ENCODE peak calls at places on chromosomes 4 and X, in six cellular contexts. X is IMR-90, K is mesenchymal stem cell, T is neuronal stem cell, I is H1, F is mesendoderm. C is an unnamed sample.

GRCh38 chr4:47839259-47839658 is 1.4 kb upstream of the CORIN start:
- DNase-seq in X (peak), T (no peak), I (no peak), K (peak), F (peak), C (no peak)

GRCh38 chr4:86934772-86935498 is at the start of gene AFF1:
- DNase-seq in I (peak), K (peak), T (peak), X (peak), F (peak), C (peak)

GRCh38 chr4:126419266-126419665 is 1104.5 kb downstream of the FAT4 start:
- DNase-seq in X (no peak), K (no peak), F (no peak), I (no peak), T (no peak), C (no peak)

GRCh38 chr4:87241341-87241740 is 20.9 kb upstream of the KLHL8 start:
- DNase-seq in I (no peak), X (no peak), T (no peak), F (peak), K (no peak), C (no peak)

GRCh38 chr4:101123231-101123630 is 224.1 kb downstream of the PPP3CA start:
- DNase-seq in T (no peak), I (no peak), F (no peak), K (no peak), X (no peak), C (no peak)

GRCh38 chrX:40298569-40298968 is 200.8 kb upstream of the BCOR start:
- DNase-seq in I (no peak), X (no peak), K (peak), T (no peak), F (peak), C (peak)

GRCh38 chr4:176187610-176188009 is 7.8 kb downstream of the SPATA4 start:
- DNase-seq in T (no peak), F (no peak), K (peak), X (peak), I (no peak), C (no peak)

GRCh38 chr4:137420901-137421384 is 111.4 kb downstream of the PCDH18 start:
- DNase-seq in K (no peak), F (no peak), X (no peak), I (no peak), T (no peak), C (peak)

GRCh38 chrX:21738145-21738949 is 19.6 kb downstream of the SMPX start:
- DNase-seq in T (peak), X (no peak), K (no peak), I (peak), F (peak), C (peak)

GRCh38 chr4:89249313-89249712 is 58.3 kb downstream of the GPRIN3 start:
- DNase-seq in I (no peak), F (no peak), T (no peak), X (no peak), K (no peak), C (no peak)

GRCh38 chr4:17939061-17939460 is 82.5 kb downstream of the LCORL start:
- DNase-seq in F (no peak), I (no peak), K (no peak), X (no peak), T (no peak), C (no peak)

GRCh38 chr4:80615099-80615498 is 279.6 kb downstream of the CFAP299 start:
- DNase-seq in F (no peak), T (no peak), I (no peak), X (no peak), K (no peak), C (no peak)

GRCh38 chr4:146478009-146478408 is 43.7 kb downstream of the SLC10A7 start:
- DNase-seq in F (no peak), T (no peak), I (no peak), K (no peak), X (no peak), C (no peak)

GRCh38 chrX:115413246-115413878 is 123.8 kb downstream of the LUZP4 start:
- DNase-seq in X (peak), F (no peak), I (no peak), K (peak), T (no peak), C (no peak)

GRCh38 chr4:75995727-75996126 is 5.0 kb upstream of the SDAD1 start:
- DNase-seq in F (peak), X (peak), K (peak), I (no peak), T (peak), C (no peak)

GRCh38 chr4:154314248-154314647 is 177.4 kb downstream of the DCHS2 start:
- DNase-seq in X (no peak), F (peak), T (no peak), K (peak), I (no peak), C (no peak)

GRCh38 chr4:183988874-183989273 is 83.8 kb downstream of the STOX2 start:
- DNase-seq in X (no peak), K (no peak), I (no peak), F (no peak), T (no peak), C (no peak)

GRCh38 chr4:81891005-81891795 is 419.5 kb upstream of the RASGEF1B start:
- DNase-seq in I (no peak), K (no peak), T (peak), X (no peak), F (no peak), C (no peak)

GRCh38 chrX:139759637-139760036 is 51.7 kb upstream of the MCF2 start:
- DNase-seq in F (peak), X (peak), T (peak), I (no peak), K (peak), C (no peak)

GRCh38 chr4:106245176-106245575 is 70.8 kb downstream of the TBCK start:
- DNase-seq in K (no peak), I (no peak), T (no peak), X (peak), F (peak), C (no peak)

GRCh38 chr4:3630136-3630933 is 98.1 kb upstream of the LRPAP1 start:
- DNase-seq in F (peak), X (no peak), I (no peak), T (no peak), K (no peak), C (no peak)

GRCh38 chr4:151753056-151753455 is 7.8 kb downstream of the GATB start:
- DNase-seq in K (no peak), X (peak), I (no peak), T (no peak), F (peak), C (no peak)

GRCh38 chrX:123822965-123823364 is 36.9 kb upstream of the XIAP start:
- DNase-seq in K (no peak), F (no peak), I (no peak), X (no peak), T (no peak), C (no peak)
- H2BK15ac ChIP-seq in K (no peak), F (no peak), I (no peak), X (no peak), T (no peak), C (no peak)

DNA sequence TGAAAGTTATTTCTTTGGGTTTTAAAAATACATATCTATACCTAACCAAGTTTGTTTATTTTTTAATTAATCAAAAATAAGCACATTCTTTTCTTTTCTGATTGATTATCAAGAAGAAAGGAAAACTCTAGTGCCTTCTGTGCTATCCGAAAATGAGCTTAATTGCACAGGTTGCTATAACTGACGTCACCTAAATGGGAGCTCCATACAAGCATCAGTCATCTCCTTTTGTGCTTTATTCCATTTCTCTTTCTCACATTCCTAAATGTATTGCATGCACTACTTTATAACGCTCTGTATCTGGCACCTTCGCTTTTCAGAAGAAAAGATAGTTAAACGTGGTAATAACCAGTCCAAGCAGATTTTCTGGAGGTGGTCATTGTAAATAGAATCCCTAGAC is 675.0 kb downstream of the STPG2 start:
- DNase-seq in K (no peak), X (no peak), T (no peak), F (no peak), I (no peak), C (no peak)
- H2BK15ac ChIP-seq in K (no peak), X (no peak), T (no peak), F (no peak), I (no peak), C (no peak)

GRCh38 chr4:6093671-6094070 is 75.4 kb upstream of the C4orf50 start:
- DNase-seq in I (no peak), F (no peak), T (no peak), X (no peak), K (no peak), C (no peak)

GRCh38 chr4:6097581-6097980 is 79.3 kb upstream of the C4orf50 start:
- DNase-seq in K (no peak), I (no peak), T (no peak), X (no peak), F (no peak), C (no peak)

GRCh38 chr4:6095897-6096296 is 77.7 kb upstream of the C4orf50 start:
- DNase-seq in F (no peak), X (no peak), T (no peak), K (no peak), I (no peak), C (no peak)

GRCh38 chr4:6092971-6093370 is 74.7 kb upstream of the C4orf50 start:
- DNase-seq in F (no peak), I (no peak), T (no peak), K (no peak), X (no peak), C (no peak)

DNA sequence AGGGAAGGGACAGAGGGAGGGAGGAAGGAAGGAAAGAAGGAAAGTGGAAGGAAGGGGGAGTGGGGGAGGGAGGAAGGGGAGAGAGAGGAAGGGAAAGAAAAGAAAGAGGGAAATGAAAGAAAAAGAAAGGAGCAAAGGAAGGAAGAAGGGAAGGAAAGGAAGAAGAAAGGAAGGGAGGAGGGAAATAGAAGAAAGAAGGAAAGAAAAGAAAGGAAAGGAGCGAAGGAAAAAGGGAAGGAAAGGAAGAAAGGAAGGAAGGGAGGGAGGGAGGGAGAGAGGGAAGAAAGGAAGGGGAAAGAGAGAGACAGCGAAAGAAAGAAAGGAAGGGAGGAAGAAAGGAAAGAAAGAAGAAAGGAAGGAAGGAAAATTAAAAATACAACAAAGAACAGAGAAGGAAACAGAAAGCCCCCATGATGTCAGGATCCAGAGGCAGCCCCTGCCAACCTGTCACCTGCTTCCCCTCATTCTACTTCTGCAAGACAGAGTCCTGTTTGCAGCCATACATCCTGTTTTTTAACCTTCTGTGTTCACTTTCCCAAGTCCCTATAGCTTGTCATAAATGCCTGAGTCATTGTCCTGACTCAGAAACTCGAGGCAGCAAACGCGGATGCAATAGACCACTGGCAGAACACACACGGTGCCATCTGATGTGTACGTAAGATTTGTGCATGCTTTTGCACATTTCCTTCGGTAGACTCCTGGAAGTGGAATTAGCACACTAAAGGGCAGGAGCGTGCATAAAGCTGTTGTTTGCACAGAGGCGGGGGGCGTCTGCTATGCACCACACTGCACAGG is 77.0 kb upstream of the C4orf50 start:
- DNase-seq in K (no peak), X (peak), I (no peak), T (no peak), F (no peak), C (no peak)
- H2BK15ac ChIP-seq in K (no peak), X (no peak), I (no peak), T (no peak), F (no peak), C (no peak)

GRCh38 chrX:108309144-108309543 is 129.1 kb downstream of the COL4A6 start:
- DNase-seq in X (peak), K (peak), I (no peak), T (no peak), F (peak), C (no peak)
- H2BK15ac ChIP-seq in X (no peak), K (no peak), I (no peak), T (no peak), F (no peak), C (no peak)

GRCh38 chr4:150387983-150388382 is 194.0 kb upstream of the MAB21L2 start:
- DNase-seq in K (no peak), I (no peak), F (no peak), T (no peak), X (no peak), C (no peak)

GRCh38 chr4:150381671-150382427 is 200.1 kb upstream of the MAB21L2 start:
- DNase-seq in X (peak), T (no peak), F (peak), K (no peak), I (no peak), C (no peak)

GRCh38 chr4:150381026-150381425 is 200.9 kb upstream of the MAB21L2 start:
- DNase-seq in K (no peak), X (no peak), F (no peak), T (no peak), I (no peak), C (no peak)

GRCh38 chr4:150385606-150386005 is 196.3 kb upstream of the MAB21L2 start:
- DNase-seq in X (peak), T (no peak), K (peak), I (no peak), F (peak), C (no peak)

GRCh38 chr4:150384249-150384648 is 197.7 kb upstream of the MAB21L2 start:
- DNase-seq in F (no peak), X (no peak), K (no peak), I (no peak), T (no peak), C (no peak)
- H2BK15ac ChIP-seq in F (no peak), X (no peak), K (no peak), I (no peak), T (no peak), C (no peak)

GRCh38 chrX:69015156-69015555 is 150.1 kb downstream of the PJA1 start:
- DNase-seq in F (no peak), T (no peak), I (no peak), X (no peak), K (no peak), C (peak)

GRCh38 chrX:69010339-69010738 is 154.9 kb downstream of the PJA1 start:
- DNase-seq in I (no peak), F (no peak), T (no peak), X (no peak), K (no peak), C (no peak)

GRCh38 chrX:69016220-69016941 is 148.9 kb downstream of the PJA1 start:
- DNase-seq in F (no peak), I (no peak), X (no peak), T (no peak), K (no peak), C (no peak)

GRCh38 chrX:69015564-69016218 is 149.6 kb downstream of the PJA1 start:
- DNase-seq in X (no peak), I (no peak), T (no peak), F (no peak), K (no peak), C (no peak)

DNA sequence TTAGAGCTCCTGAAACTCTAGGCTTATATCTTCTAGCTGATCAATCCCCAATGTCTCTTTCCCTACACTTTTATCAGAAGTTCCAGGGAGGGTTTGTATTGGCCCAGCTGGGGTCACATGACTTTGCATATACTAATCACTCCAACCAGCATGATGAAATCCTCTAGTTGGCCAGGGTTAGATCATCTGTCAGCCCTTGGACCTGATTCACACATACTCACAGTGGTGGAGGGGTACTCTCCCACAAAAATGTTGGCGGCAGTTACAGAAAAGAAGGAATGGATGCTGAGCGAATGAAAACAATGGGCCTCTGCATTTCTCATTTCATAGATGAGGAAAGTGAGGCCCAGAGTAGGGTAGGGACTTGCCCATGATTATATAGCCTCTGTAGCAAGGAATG is 151.1 kb downstream of the PJA1 start:
- DNase-seq in T (no peak), K (peak), I (no peak), F (no peak), X (peak), C (no peak)
- H2BK15ac ChIP-seq in T (no peak), K (no peak), I (no peak), F (no peak), X (no peak), C (no peak)

GRCh38 chrX:132034648-132035047 is 11.5 kb downstream of the STK26 start:
- DNase-seq in K (no peak), F (peak), I (no peak), T (no peak), X (no peak), C (no peak)
- H2BK15ac ChIP-seq in K (no peak), F (no peak), I (no peak), T (no peak), X (no peak), C (no peak)

GRCh38 chr4:124684301-124684700 is 28.2 kb downstream of the ANKRD50 start:
- DNase-seq in F (peak), T (no peak), K (peak), X (peak), I (no peak), C (no peak)
- H2BK15ac ChIP-seq in F (no peak), T (no peak), K (no peak), X (no peak), I (no peak), C (no peak)

GRCh38 chrX:54288989-54289388 is 68.9 kb downstream of the WNK3 start:
- DNase-seq in F (no peak), I (no peak), K (no peak), X (no peak), T (no peak), C (no peak)

GRCh38 chrX:54292755-54293154 is 65.1 kb downstream of the WNK3 start:
- DNase-seq in X (no peak), T (no peak), F (no peak), I (no peak), K (no peak), C (no peak)

GRCh38 chrX:54288277-54288676 is 69.6 kb downstream of the WNK3 start:
- DNase-seq in I (no peak), T (no peak), X (peak), F (no peak), K (peak), C (no peak)
- H2BK15ac ChIP-seq in I (no peak), T (no peak), X (no peak), F (no peak), K (no peak), C (no peak)

GRCh38 chrX:86192827-86193226 is 44.6 kb downstream of the DACH2 start:
- DNase-seq in F (no peak), X (no peak), I (no peak), K (no peak), T (no peak), C (no peak)

GRCh38 chrX:86194758-86195157 is 46.5 kb downstream of the DACH2 start:
- DNase-seq in T (no peak), F (no peak), K (no peak), I (no peak), X (no peak), C (no peak)

GRCh38 chrX:86197815-86198214 is 49.6 kb downstream of the DACH2 start:
- DNase-seq in K (no peak), X (no peak), I (no peak), F (no peak), T (no peak), C (no peak)

GRCh38 chrX:86195343-86195742 is 47.1 kb downstream of the DACH2 start:
- DNase-seq in K (no peak), F (no peak), T (no peak), I (no peak), X (no peak), C (no peak)
- H2BK15ac ChIP-seq in K (no peak), F (no peak), T (no peak), I (no peak), X (no peak), C (no peak)

C was measured in H9.